ENCODE peak calls at places on chromosomes 5 and 9, in five cellular contexts. I, C, E, F and D are unnamed samples.
A peak's percentile ranks its signal among the peaks of the same experiment; 100 is the strongest.

GRCh38 chr5:82670692-82671091 is 392.5 kb upstream of the RPS23 start:
- DNase-seq in I (no peak), C (no peak), E (no peak), F (no peak), D (no peak)

GRCh38 chr5:58149345-58149744 is 310.5 kb downstream of the PLK2 start:
- DNase-seq in I (no peak), C (no peak), E (peak; percentile 59), F (no peak), D (no peak)

GRCh38 chr5:146906803-146907202 is 28.2 kb upstream of the PPP2R2B start:
- DNase-seq in I (no peak), C (no peak), E (no peak), F (no peak), D (peak; percentile 59)

GRCh38 chr9:15622596-15622995 is 69.8 kb downstream of the CCDC171 start:
- DNase-seq in I (no peak), C (no peak), E (no peak), F (no peak), D (peak; percentile 9)

GRCh38 chr5:143920772-143921171 is 108.8 kb downstream of the HMHB1 start:
- DNase-seq in I (no peak), C (no peak), E (no peak), F (no peak), D (no peak)

GRCh38 chr5:78320461-78320860 is 26.0 kb upstream of the AP3B1 start:
- DNase-seq in I (no peak), C (peak; percentile 7), E (peak; percentile 38), F (no peak), D (peak; percentile 33)

GRCh38 chr5:115774684-115775083 is 41.8 kb downstream of the CDO1 start:
- DNase-seq in I (no peak), C (no peak), E (no peak), F (no peak), D (no peak)

GRCh38 chr9:80157561-80157983 is 585.8 kb downstream of the TLE4 start:
- DNase-seq in I (no peak), C (no peak), E (peak; percentile 5), F (no peak), D (no peak)

GRCh38 chr9:98807811-98808195 is 333 bp downstream of the GALNT12 start:
- DNase-seq in I (no peak), C (peak; percentile 68), E (no peak), F (no peak), D (peak; percentile 80)

GRCh38 chr5:3490962-3491477 is 104.6 kb upstream of the IRX1 start:
- DNase-seq in I (no peak), C (no peak), E (no peak), F (no peak), D (no peak)

GRCh38 chr9:133708770-133709611 is 29.2 kb downstream of the SARDH start:
- DNase-seq in I (no peak), C (peak; percentile 76), E (no peak), F (peak; percentile 44), D (peak; percentile 69)

GRCh38 chr5:132256086-132256782 is 1.3 kb upstream of the PDLIM4 start:
- DNase-seq in I (no peak), C (no peak), E (no peak), F (no peak), D (no peak)

GRCh38 chr9:131012396-131012917 is 3.5 kb downstream of the LAMC3 start:
- DNase-seq in I (no peak), C (no peak), E (no peak), F (no peak), D (peak; percentile 69)

GRCh38 chr5:3098821-3099220 is 347.3 kb upstream of the IRX2 start:
- DNase-seq in I (no peak), C (no peak), E (no peak), F (no peak), D (no peak)